ENCODE peak calls at places on chromosome 2, in ten cellular contexts. One of them, this sample, is unnamed.
A peak's percentile ranks its signal among the peaks of the same experiment; 100 is the strongest.

GRCh38 chr2:86223098-86223681 is 23.9 kb downstream of the MRPL35 start:
- DNase-seq in NCI-H1105: no peak
- DNase-seq in NCI-H2081: no peak
- DNase-seq in stimulated activated CD4-positive, alpha-beta T cell treated with anti-CD3 and anti-CD28 coated beads, Interleukin-4, amount 100 ng/mL, for 48 hours: no peak
- DNase-seq in RKO: no peak
- DNase-seq in stomach: peak; percentile 39
- DNase-seq in transverse colon: peak; percentile 25
- DNase-seq in activated gamma-delta T cell treated with Interleukin-2 at 50 U/mL for 16 hours: no peak
- DNase-seq in activated CD8-positive, alpha-beta memory T cell treated with anti-CD3 and anti-CD28 coated beads, Interleukin-2, amount 50 U/mL, for 4 hours: no peak
- DNase-seq in GM23248: peak; percentile 76
- DNase-seq in this sample: peak; percentile 14

GRCh38 chr2:41896186-41896846 is 151.5 kb upstream of the PKDCC start:
- DNase-seq in NCI-H1105: no peak
- DNase-seq in NCI-H2081: no peak
- DNase-seq in stimulated activated CD4-positive, alpha-beta T cell treated with anti-CD3 and anti-CD28 coated beads, Interleukin-4, amount 100 ng/mL, for 48 hours: no peak
- DNase-seq in RKO: no peak
- DNase-seq in stomach: no peak
- DNase-seq in transverse colon: peak; percentile 20
- DNase-seq in activated gamma-delta T cell treated with Interleukin-2 at 50 U/mL for 16 hours: peak; percentile 50
- DNase-seq in activated CD8-positive, alpha-beta memory T cell treated with anti-CD3 and anti-CD28 coated beads, Interleukin-2, amount 50 U/mL, for 4 hours: no peak
- DNase-seq in GM23248: no peak
- DNase-seq in this sample: no peak

GRCh38 chr2:167706800-167707199 is 540.6 kb downstream of the STK39 start:
- DNase-seq in NCI-H1105: no peak
- DNase-seq in NCI-H2081: no peak
- DNase-seq in stimulated activated CD4-positive, alpha-beta T cell treated with anti-CD3 and anti-CD28 coated beads, Interleukin-4, amount 100 ng/mL, for 48 hours: no peak
- DNase-seq in RKO: no peak
- DNase-seq in stomach: no peak
- DNase-seq in transverse colon: no peak
- DNase-seq in activated gamma-delta T cell treated with Interleukin-2 at 50 U/mL for 16 hours: no peak
- DNase-seq in activated CD8-positive, alpha-beta memory T cell treated with anti-CD3 and anti-CD28 coated beads, Interleukin-2, amount 50 U/mL, for 4 hours: no peak
- DNase-seq in GM23248: no peak
- DNase-seq in this sample: no peak

GRCh38 chr2:45809205-45809604 is 157.7 kb downstream of the PRKCE start:
- DNase-seq in NCI-H1105: no peak
- DNase-seq in NCI-H2081: no peak
- DNase-seq in stimulated activated CD4-positive, alpha-beta T cell treated with anti-CD3 and anti-CD28 coated beads, Interleukin-4, amount 100 ng/mL, for 48 hours: no peak
- DNase-seq in RKO: no peak
- DNase-seq in stomach: no peak
- DNase-seq in transverse colon: no peak
- DNase-seq in activated gamma-delta T cell treated with Interleukin-2 at 50 U/mL for 16 hours: no peak
- DNase-seq in activated CD8-positive, alpha-beta memory T cell treated with anti-CD3 and anti-CD28 coated beads, Interleukin-2, amount 50 U/mL, for 4 hours: no peak
- DNase-seq in GM23248: no peak
- DNase-seq in this sample: no peak

GRCh38 chr2:177334940-177335543 is 57.5 kb upstream of the AGPS start:
- DNase-seq in NCI-H1105: peak; percentile 59
- DNase-seq in NCI-H2081: peak; percentile 59
- DNase-seq in stimulated activated CD4-positive, alpha-beta T cell treated with anti-CD3 and anti-CD28 coated beads, Interleukin-4, amount 100 ng/mL, for 48 hours: no peak
- DNase-seq in RKO: peak; percentile 84
- DNase-seq in stomach: no peak
- DNase-seq in transverse colon: no peak
- DNase-seq in activated gamma-delta T cell treated with Interleukin-2 at 50 U/mL for 16 hours: peak; percentile 18
- DNase-seq in activated CD8-positive, alpha-beta memory T cell treated with anti-CD3 and anti-CD28 coated beads, Interleukin-2, amount 50 U/mL, for 4 hours: no peak
- DNase-seq in GM23248: peak; percentile 75
- DNase-seq in this sample: peak; percentile 54

GRCh38 chr2:29113891-29114321 is 1.3 kb upstream of the CLIP4 start:
- DNase-seq in NCI-H1105: no peak
- DNase-seq in NCI-H2081: no peak
- DNase-seq in stimulated activated CD4-positive, alpha-beta T cell treated with anti-CD3 and anti-CD28 coated beads, Interleukin-4, amount 100 ng/mL, for 48 hours: no peak
- DNase-seq in RKO: no peak
- DNase-seq in stomach: peak; percentile 46
- DNase-seq in transverse colon: peak; percentile 58
- DNase-seq in activated gamma-delta T cell treated with Interleukin-2 at 50 U/mL for 16 hours: no peak
- DNase-seq in activated CD8-positive, alpha-beta memory T cell treated with anti-CD3 and anti-CD28 coated beads, Interleukin-2, amount 50 U/mL, for 4 hours: no peak
- DNase-seq in GM23248: peak; percentile 87
- DNase-seq in this sample: peak; percentile 86

GRCh38 chr2:173654146-173654895 is 299.6 kb downstream of the CDCA7 start:
- DNase-seq in NCI-H1105: no peak
- DNase-seq in NCI-H2081: no peak
- DNase-seq in stimulated activated CD4-positive, alpha-beta T cell treated with anti-CD3 and anti-CD28 coated beads, Interleukin-4, amount 100 ng/mL, for 48 hours: no peak
- DNase-seq in RKO: no peak
- DNase-seq in stomach: no peak
- DNase-seq in transverse colon: no peak
- DNase-seq in activated gamma-delta T cell treated with Interleukin-2 at 50 U/mL for 16 hours: no peak
- DNase-seq in activated CD8-positive, alpha-beta memory T cell treated with anti-CD3 and anti-CD28 coated beads, Interleukin-2, amount 50 U/mL, for 4 hours: no peak
- DNase-seq in GM23248: no peak
- DNase-seq in this sample: peak; percentile 63

GRCh38 chr2:128801581-128801980 is 482.9 kb upstream of the HS6ST1 start:
- DNase-seq in NCI-H1105: peak; percentile 28
- DNase-seq in NCI-H2081: no peak
- DNase-seq in stimulated activated CD4-positive, alpha-beta T cell treated with anti-CD3 and anti-CD28 coated beads, Interleukin-4, amount 100 ng/mL, for 48 hours: no peak
- DNase-seq in RKO: no peak
- DNase-seq in stomach: no peak
- DNase-seq in transverse colon: no peak
- DNase-seq in activated gamma-delta T cell treated with Interleukin-2 at 50 U/mL for 16 hours: no peak
- DNase-seq in activated CD8-positive, alpha-beta memory T cell treated with anti-CD3 and anti-CD28 coated beads, Interleukin-2, amount 50 U/mL, for 4 hours: no peak
- DNase-seq in GM23248: no peak
- DNase-seq in this sample: no peak

GRCh38 chr2:67840460-67841068 is 222.2 kb downstream of the C1D start:
- DNase-seq in NCI-H1105: peak; percentile 31
- DNase-seq in NCI-H2081: peak; percentile 66
- DNase-seq in stimulated activated CD4-positive, alpha-beta T cell treated with anti-CD3 and anti-CD28 coated beads, Interleukin-4, amount 100 ng/mL, for 48 hours: peak; percentile 10
- DNase-seq in RKO: peak; percentile 82
- DNase-seq in stomach: peak; percentile 62
- DNase-seq in transverse colon: peak; percentile 59
- DNase-seq in activated gamma-delta T cell treated with Interleukin-2 at 50 U/mL for 16 hours: no peak
- DNase-seq in activated CD8-positive, alpha-beta memory T cell treated with anti-CD3 and anti-CD28 coated beads, Interleukin-2, amount 50 U/mL, for 4 hours: no peak
- DNase-seq in GM23248: peak; percentile 82
- DNase-seq in this sample: peak; percentile 83

GRCh38 chr2:68196120-68196716 is 38.5 kb downstream of the PNO1 start:
- DNase-seq in NCI-H1105: peak; percentile 8
- DNase-seq in NCI-H2081: no peak
- DNase-seq in stimulated activated CD4-positive, alpha-beta T cell treated with anti-CD3 and anti-CD28 coated beads, Interleukin-4, amount 100 ng/mL, for 48 hours: peak; percentile 24
- DNase-seq in RKO: peak; percentile 40
- DNase-seq in stomach: no peak
- DNase-seq in transverse colon: peak; percentile 42
- DNase-seq in activated gamma-delta T cell treated with Interleukin-2 at 50 U/mL for 16 hours: no peak
- DNase-seq in activated CD8-positive, alpha-beta memory T cell treated with anti-CD3 and anti-CD28 coated beads, Interleukin-2, amount 50 U/mL, for 4 hours: no peak
- DNase-seq in GM23248: peak; percentile 68
- DNase-seq in this sample: peak; percentile 43